ENCODE peak calls at places on chromosomes 3 and 15, in eight cellular contexts. Y is cardiac fibroblast, D is GM10248, I is GM19239, T is WTC11, B is foreskin fibroblast, G is hypothalamus, Q is glutamatergic neuron. E is an unnamed sample.

GRCh38 chr3:195443391-195443989 is 670 bp upstream of the ACAP2 start:
- DNase-seq in D (no peak), G (no peak), T (no peak), Q (no peak), Y (no peak), B (no peak), I (no peak), E (no peak)

GRCh38 chr3:126083913-126084514 is at the start of gene SLC41A3:
- DNase-seq in D (peak), G (peak), Y (peak), I (peak), B (peak), Q (peak), T (peak), E (peak)

GRCh38 chr15:69535101-69535638 is 82.6 kb downstream of the RPLP1 start:
- DNase-seq in G (no peak), Y (peak), T (no peak), D (no peak), Q (no peak), B (peak), I (no peak), E (no peak)

GRCh38 chr3:197878427-197878826 is 71.6 kb upstream of the RPL35A start:
- DNase-seq in T (no peak), G (no peak), B (no peak), I (no peak), Q (no peak), D (peak), Y (no peak), E (no peak)

GRCh38 chr15:96353931-96354730 is 23.6 kb downstream of the NR2F2 start:
- DNase-seq in Y (peak), T (peak), G (no peak), D (no peak), I (no peak), B (no peak), Q (peak), E (peak)

GRCh38 chr3:129645291-129645690 is 38.8 kb upstream of the PLXND1 start:
- DNase-seq in T (no peak), I (no peak), G (no peak), Q (no peak), B (no peak), D (no peak), Y (no peak), E (no peak)

GRCh38 chr3:175956964-175957363 is 1097.8 kb downstream of the NAALADL2 start:
- DNase-seq in T (no peak), G (no peak), Q (no peak), D (no peak), I (no peak), B (no peak), Y (no peak), E (peak)

GRCh38 chr15:64000183-64000710 is 46.0 kb downstream of the DAPK2 start:
- DNase-seq in Y (peak), B (no peak), I (no peak), D (no peak), G (no peak), T (no peak), Q (no peak), E (no peak)

GRCh38 chr3:114104414-114104813 is 47.9 kb downstream of the QTRT2 start:
- DNase-seq in Q (no peak), G (no peak), Y (peak), B (no peak), I (no peak), T (no peak), D (no peak), E (no peak)

GRCh38 chr15:69200773-69201745 is 40.6 kb downstream of the GLCE start:
- DNase-seq in I (no peak), T (no peak), G (no peak), D (no peak), Q (no peak), Y (no peak), B (no peak), E (no peak)

GRCh38 chr3:25973111-25973510 is 183.2 kb downstream of the OXSM start:
- DNase-seq in G (no peak), B (no peak), T (no peak), Q (no peak), I (no peak), D (no peak), Y (no peak), E (no peak)